ENCODE peak calls at places on chromosomes 4 and X, in six cellular contexts. I, O, D, U, W and H are unnamed samples.

GRCh38 chr4:14744346-14744745 is 257.9 kb upstream of the CPEB2 start:
- DNase-seq in U (no peak), W (no peak), O (no peak), I (no peak), D (no peak), H (no peak)

GRCh38 chr4:108204518-108204917 is 35.8 kb upstream of the LEF1 start:
- DNase-seq in U (no peak), D (no peak), O (no peak), I (no peak), W (no peak), H (no peak)

GRCh38 chr4:185071412-185071811 is 53.1 kb downstream of the HELT start:
- DNase-seq in U (no peak), I (no peak), O (no peak), W (no peak), D (no peak), H (no peak)

GRCh38 chr4:91092398-91092955 is 965.3 kb downstream of the CCSER1 start:
- DNase-seq in U (no peak), I (no peak), O (no peak), W (no peak), D (no peak), H (no peak)

GRCh38 chr4:176001171-176002006 is 64.3 kb upstream of the WDR17 start:
- DNase-seq in I (peak; percentile 25), D (no peak), O (no peak), W (peak; percentile 5), U (no peak), H (no peak)

GRCh38 chr4:11728165-11728564 is 299.5 kb upstream of the HS3ST1 start:
- DNase-seq in U (no peak), D (no peak), W (no peak), O (no peak), I (no peak), H (no peak)

GRCh38 chrX:357693-358471 is 28.8 kb downstream of the PPP2R3B start:
- DNase-seq in I (peak; percentile 62), W (peak; percentile 40), D (no peak), O (peak; percentile 72), U (peak; percentile 41), H (no peak)

GRCh38 chrX:22163306-22163705 is 109.4 kb upstream of the CBLL2 start:
- DNase-seq in W (no peak), O (no peak), I (no peak), U (no peak), D (no peak), H (no peak)

GRCh38 chr4:140691369-140691768 is 64.8 kb downstream of the TBC1D9 start:
- DNase-seq in O (no peak), D (peak; percentile 21), I (no peak), W (peak; percentile 25), U (no peak), H (no peak)

GRCh38 chr4:3689006-3689405 is 77.2 kb upstream of the ADRA2C start:
- DNase-seq in U (peak; percentile 22), D (no peak), O (no peak), I (no peak), W (no peak), H (no peak)